ENCODE peak calls at places on chromosomes 6 and 20, in nine cellular contexts. S is mammary epithelial cell, M is GM23248, N is uterus, D is H9, K is left ventricle myocardium inferior, H is tibial artery, A is AG04450, L is A549. I is an unnamed sample.

GRCh38 chr6:43823879-43824740 is 54.1 kb downstream of the VEGFA start:
- DNase-seq in L (no peak), H (no peak), A (no peak), S (no peak), N (no peak), D (no peak), K (no peak), M (no peak), I (peak)

GRCh38 chr6:28719275-28719940 is 193.7 kb downstream of the GPX5 start:
- DNase-seq in L (peak), H (no peak), S (peak), N (no peak), M (peak), K (no peak), D (peak), A (no peak), I (no peak)

GRCh38 chr20:44958276-44958675 is 1.9 kb downstream of the TOMM34 start:
- DNase-seq in A (no peak), M (no peak), D (no peak), H (no peak), S (no peak), N (no peak), L (no peak), K (no peak), I (no peak)

GRCh38 chr6:579339-579738 is 77.6 kb downstream of the HUS1B start:
- DNase-seq in L (peak), D (no peak), M (peak), A (no peak), H (no peak), N (no peak), S (no peak), K (no peak), I (no peak)

GRCh38 chr6:134722996-134723871 is 226.7 kb downstream of the ALDH8A1 start:
- DNase-seq in N (no peak), H (no peak), L (peak), A (no peak), K (no peak), D (no peak), S (no peak), M (peak), I (no peak)

GRCh38 chr6:16216501-16217155 is 21.8 kb upstream of the GMPR start:
- DNase-seq in H (no peak), A (no peak), L (no peak), M (peak), K (no peak), D (no peak), S (no peak), N (no peak), I (no peak)

GRCh38 chr6:12185081-12185673 is 105.0 kb upstream of the EDN1 start:
- DNase-seq in H (no peak), M (no peak), L (no peak), S (peak), N (no peak), K (no peak), D (no peak), A (no peak), I (no peak)

GRCh38 chr6:14046476-14047068 is 71.0 kb upstream of the CD83 start:
- DNase-seq in L (peak), S (peak), N (no peak), A (no peak), D (peak), K (no peak), H (no peak), M (peak), I (no peak)

GRCh38 chr6:155380666-155381332 is 66.5 kb upstream of the TFB1M start:
- DNase-seq in D (no peak), A (no peak), K (no peak), S (no peak), M (no peak), L (no peak), N (no peak), H (no peak), I (no peak)

GRCh38 chr6:13113376-13113775 is 215.0 kb downstream of the TBC1D7 start:
- DNase-seq in H (no peak), S (no peak), K (no peak), D (no peak), N (no peak), L (no peak), M (no peak), A (no peak), I (no peak)

GRCh38 chr6:150030611-150031010 is 5.3 kb upstream of the RAET1L start:
- DNase-seq in S (no peak), K (no peak), A (no peak), N (no peak), D (no peak), M (no peak), L (no peak), H (no peak), I (no peak)

GRCh38 chr20:47500554-47500953 is 1.1 kb upstream of the NCOA3 start:
- DNase-seq in N (no peak), K (no peak), H (no peak), M (peak), S (no peak), D (no peak), A (no peak), L (no peak), I (no peak)

GRCh38 chr6:2804516-2804915 is 37.1 kb downstream of the SERPINB1 start:
- DNase-seq in H (no peak), L (no peak), A (no peak), N (no peak), D (no peak), S (no peak), K (no peak), M (no peak), I (no peak)

GRCh38 chr6:109194770-109195169 is 99.5 kb downstream of the CEP57L1 start:
- DNase-seq in H (no peak), D (no peak), A (no peak), L (no peak), K (no peak), M (no peak), S (no peak), N (no peak), I (no peak)

GRCh38 chr6:89392823-89393222 is 19.2 kb downstream of the RRAGD start:
- DNase-seq in N (no peak), K (no peak), M (no peak), A (no peak), S (no peak), D (no peak), L (no peak), H (no peak), I (no peak)

GRCh38 chr20:62817975-62818591 is 1.2 kb downstream of the COL9A3 start:
- DNase-seq in M (no peak), K (no peak), A (no peak), D (no peak), H (no peak), S (no peak), L (no peak), N (no peak), I (no peak)
- H3K27ac ChIP-seq in M (no peak), K (peak), A (no peak), D (no peak), H (no peak), S (no peak), L (peak), N (no peak), I (no peak)

GRCh38 chr6:157530724-157531168 is 149.8 kb downstream of the ZDHHC14 start:
- DNase-seq in A (no peak), D (no peak), L (no peak), S (no peak), H (no peak), K (no peak), M (no peak), N (no peak), I (no peak)
- H3K27ac ChIP-seq in A (no peak), D (no peak), L (no peak), S (no peak), H (no peak), K (no peak), M (no peak), N (no peak), I (no peak)

GRCh38 chr6:34951741-34952140 is 62.7 kb downstream of the ANKS1A start:
- DNase-seq in D (no peak), A (no peak), S (no peak), L (no peak), M (no peak), N (no peak), K (no peak), H (no peak), I (no peak)
- H3K27ac ChIP-seq in D (no peak), A (no peak), S (no peak), L (no peak), M (no peak), N (no peak), K (peak), H (no peak), I (no peak)

GRCh38 chr6:56688521-56688920 is 45.8 kb upstream of the DST start:
- DNase-seq in H (no peak), N (no peak), M (peak), K (no peak), A (no peak), D (no peak), L (no peak), S (peak), I (no peak)
- H3K27ac ChIP-seq in H (peak), N (no peak), M (peak), K (peak), A (no peak), D (no peak), L (no peak), S (no peak), I (peak)

DNA sequence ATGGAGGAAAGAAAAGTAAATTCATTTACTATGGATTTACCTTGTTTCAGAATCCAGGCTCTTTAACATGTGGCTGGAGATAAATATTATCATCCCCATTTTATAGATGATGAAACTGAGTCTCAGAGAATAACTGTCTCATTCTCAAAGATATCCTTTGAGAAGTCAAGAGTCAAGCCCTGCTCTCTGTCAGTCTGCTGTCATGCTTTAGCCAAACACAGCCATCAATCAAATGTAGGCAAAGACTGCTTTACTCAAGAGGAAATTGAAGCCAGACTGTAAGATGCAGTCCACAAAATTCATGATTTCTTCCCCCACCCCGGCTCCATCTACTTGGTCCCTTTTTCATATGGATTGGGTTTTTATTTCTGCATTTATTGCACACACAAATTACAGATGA is 102.8 kb upstream of the TOP1 start:
- DNase-seq in S (no peak), L (no peak), M (no peak), K (no peak), H (no peak), A (no peak), D (no peak), N (no peak), I (no peak)
- H3K27ac ChIP-seq in S (no peak), L (no peak), M (no peak), K (no peak), H (no peak), A (no peak), D (no peak), N (no peak), I (no peak)